ENCODE peak calls at places on chromosomes 7 and 10, in four cellular contexts. J is activated gamma-delta T cell treated with Interleukin-2 at 50 U/mL for 16 hours; C is activated CD8-positive, alpha-beta memory T cell treated with anti-CD3 and anti-CD28 coated beads, Interleukin-2, amount 50 U/mL, for 48 hours; O is pons. T is an unnamed sample.
A peak's percentile ranks its signal among the peaks of the same experiment; 100 is the strongest.

GRCh38 chr10:96626795-96627194 is 40.0 kb upstream of the TM9SF3 start:
- DNase-seq in J (no peak), C (no peak), O (no peak), T (no peak)

GRCh38 chr10:71569775-71570588 is 149.6 kb downstream of the C10orf105 start:
- DNase-seq in J (peak; percentile 83), C (peak; percentile 95), O (peak; percentile 83), T (peak; percentile 78)

GRCh38 chr7:31084226-31084625 is 32.1 kb downstream of the ADCYAP1R1 start:
- DNase-seq in J (no peak), C (no peak), O (no peak), T (peak; percentile 87)

GRCh38 chr7:460374-461117 is 59.1 kb downstream of the PDGFA start:
- DNase-seq in J (no peak), C (no peak), O (no peak), T (no peak)

GRCh38 chr7:156175003-156175402 is 362.7 kb upstream of the SHH start:
- DNase-seq in J (no peak), C (no peak), O (no peak), T (no peak)

GRCh38 chr10:87500646-87501048 is 4.0 kb upstream of the MINPP1 start:
- DNase-seq in J (no peak), C (no peak), O (no peak), T (no peak)

GRCh38 chr10:14397069-14397468 is 66.3 kb upstream of the FRMD4A start:
- DNase-seq in J (no peak), C (no peak), O (peak; percentile 74), T (peak; percentile 75)

GRCh38 chr7:29042893-29043292 is 84.8 kb upstream of the TRIL start:
- DNase-seq in J (no peak), C (no peak), O (no peak), T (no peak)

GRCh38 chr10:22986771-22987542 is 59.1 kb downstream of the ARMC3 start:
- DNase-seq in J (no peak), C (no peak), O (peak; percentile 93), T (peak; percentile 30)

T was measured in G401.